ENCODE peak calls at places on chromosomes 3 and 15, in four cellular contexts. Q is A549, I is K562, H is HepG2. A is an unnamed sample.
A peak's percentile ranks its signal among the peaks of the same experiment; 100 is the strongest.

GRCh38 chr3:148269816-148270215 is 427.9 kb upstream of the AGTR1 start:
- DNase-seq in I (no peak), Q (no peak), H (peak; percentile 5), A (no peak)

GRCh38 chr3:197737319-197737649 is 580 bp upstream of the RUBCN start:
- DNase-seq in I (no peak), Q (no peak), H (no peak), A (no peak)

GRCh38 chr3:38472342-38472741 is 18.7 kb downstream of the ACVR2B start:
- DNase-seq in H (no peak), Q (no peak), I (no peak), A (no peak)

GRCh38 chr3:169661567-169662214 is 1.8 kb downstream of the MECOM start:
- DNase-seq in H (no peak), I (no peak), Q (no peak), A (peak; percentile 56)

GRCh38 chr3:114902691-114903101 is 244.4 kb downstream of the ZBTB20 start:
- DNase-seq in Q (no peak), I (no peak), H (peak; percentile 16), A (no peak)

GRCh38 chr3:71478568-71478967 is 105.0 kb downstream of the FOXP1 start:
- DNase-seq in I (no peak), Q (no peak), H (no peak), A (no peak)

GRCh38 chr3:18137958-18138357 is 287.2 kb downstream of the SATB1 start:
- DNase-seq in I (no peak), H (no peak), Q (no peak), A (no peak)

GRCh38 chr3:23421811-23422510 is 218.8 kb downstream of the UBE2E2 start:
- DNase-seq in H (no peak), I (no peak), Q (no peak), A (no peak)

GRCh38 chr15:48645558-48646330 is at the start of gene FBN1:
- DNase-seq in I (no peak), Q (peak; percentile 40), H (peak; percentile 15), A (peak; percentile 79)

GRCh38 chr3:57784089-57784735 is 28.1 kb downstream of the SLMAP start:
- DNase-seq in H (no peak), Q (no peak), I (no peak), A (no peak)

GRCh38 chr3:132445812-132446211 is 28.5 kb downstream of the DNAJC13 start:
- DNase-seq in I (no peak), Q (no peak), H (no peak), A (no peak)

GRCh38 chr3:17742837-17743659 is 617 bp upstream of the TBC1D5 start:
- DNase-seq in H (no peak), Q (peak; percentile 92), I (peak; percentile 97), A (no peak)

GRCh38 chr3:147410126-147410517 is 957 bp downstream of the ZIC1 start:
- DNase-seq in H (no peak), I (no peak), Q (no peak), A (peak; percentile 24)

GRCh38 chr15:79007066-79007465 is 62.2 kb upstream of the CTSH start:
- DNase-seq in Q (peak; percentile 52), I (peak; percentile 74), H (peak; percentile 75), A (peak; percentile 86)

GRCh38 chr3:197426161-197426566 is 127.8 kb upstream of the DLG1 start:
- DNase-seq in Q (no peak), H (no peak), I (no peak), A (no peak)

GRCh38 chr15:31136612-31137328 is 35.2 kb upstream of the TRPM1 start:
- DNase-seq in Q (no peak), I (no peak), H (no peak), A (no peak)

GRCh38 chr3:156233875-156234274 is 113.5 kb downstream of the KCNAB1 start:
- DNase-seq in I (no peak), Q (no peak), H (no peak), A (no peak)

GRCh38 chr3:45656575-45657363 is 32.4 kb upstream of the SACM1L start:
- DNase-seq in H (peak; percentile 90), Q (peak; percentile 87), I (peak; percentile 86), A (peak; percentile 87)

GRCh38 chr3:72334681-72335457 is 513.4 kb downstream of the SHQ1 start:
- DNase-seq in Q (no peak), H (no peak), I (no peak), A (no peak)

GRCh38 chr15:70812827-70813364 is 41.1 kb downstream of the LARP6 start:
- DNase-seq in H (no peak), Q (no peak), I (no peak), A (no peak)

GRCh38 chr15:32825219-32825618 is 107.4 kb downstream of the GREM1 start:
- DNase-seq in I (no peak), Q (no peak), H (no peak), A (no peak)

GRCh38 chr3:70471464-70472342 is 159.3 kb upstream of the MDFIC2 start:
- DNase-seq in H (no peak), Q (no peak), I (no peak), A (no peak)

GRCh38 chr15:74320358-74321247 is 46.8 kb downstream of the CYP11A1 start:
- DNase-seq in I (peak; percentile 73), Q (peak; percentile 25), H (peak; percentile 43), A (peak; percentile 83)

GRCh38 chr15:60798821-60799220 is 319.9 kb upstream of the ICE2 start:
- DNase-seq in Q (no peak), H (peak; percentile 25), I (no peak), A (no peak)

GRCh38 chr3:72924055-72924454 is 36.2 kb downstream of the GXYLT2 start:
- DNase-seq in I (no peak), Q (no peak), H (no peak), A (peak; percentile 33)

GRCh38 chr3:144770813-144771400 is 799.3 kb downstream of the DIPK2A start:
- DNase-seq in Q (no peak), I (no peak), H (peak; percentile 32), A (no peak)

GRCh38 chr3:161691677-161692076 is 195.1 kb downstream of the OTOL1 start:
- DNase-seq in I (no peak), H (no peak), Q (no peak), A (no peak)

GRCh38 chr3:190911382-190911781 is 48.9 kb upstream of the GMNC start:
- DNase-seq in I (no peak), Q (no peak), H (no peak), A (no peak)

GRCh38 chr15:36810656-36811449 is 231.4 kb downstream of the CDIN1 start:
- DNase-seq in Q (no peak), H (no peak), I (peak; percentile 31), A (peak; percentile 22)

GRCh38 chr3:106711650-106712049 is 665.6 kb upstream of the CCDC54 start:
- DNase-seq in H (no peak), Q (no peak), I (no peak), A (no peak)

GRCh38 chr3:119676771-119677640 is at the start of gene COX17:
- DNase-seq in I (peak; percentile 94), Q (peak; percentile 98), H (peak; percentile 97), A (peak; percentile 96)

GRCh38 chr3:119677641-119677934 is 382 bp upstream of the COX17 start:
- DNase-seq in H (no peak), Q (no peak), I (no peak), A (no peak)

GRCh38 chr3:119679874-119680273 is 2.7 kb upstream of the COX17 start:
- DNase-seq in I (no peak), H (no peak), Q (no peak), A (no peak)

GRCh38 chr3:119676020-119676419 is 1.2 kb downstream of the COX17 start:
- DNase-seq in I (no peak), Q (no peak), H (no peak), A (no peak)

DNA sequence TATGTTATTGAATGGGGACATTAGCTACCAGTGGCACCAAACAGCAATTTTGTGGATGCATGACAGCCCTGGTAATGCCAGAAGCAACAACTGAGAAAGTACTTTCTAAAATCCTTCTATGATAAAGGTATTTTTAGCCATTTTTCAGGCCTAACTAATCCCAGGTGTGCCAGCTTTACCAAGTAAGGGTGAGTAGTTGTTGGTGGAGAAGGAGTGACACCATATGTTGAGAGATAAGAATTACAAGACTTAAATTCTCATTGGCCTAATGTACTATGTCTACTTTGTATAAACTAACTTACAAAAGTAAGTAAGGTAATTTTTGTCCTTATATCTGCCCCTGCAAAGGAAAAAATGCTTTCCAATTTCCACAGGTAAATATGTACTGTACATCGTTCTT is 4.1 kb upstream of the COX17 start:
- DNase-seq in Q (peak; percentile 27), H (peak; percentile 15), I (no peak), A (no peak)
- TF ChIP-seq HMGXB4 in Q (no peak), H (no peak), I (no peak), A (no peak)

GRCh38 chr3:56076746-56077145 is 391.5 kb downstream of the ERC2 start:
- DNase-seq in Q (no peak), I (no peak), H (no peak), A (no peak)
- TF ChIP-seq HMGXB4 in Q (no peak), I (no peak), H (no peak), A (no peak)

GRCh38 chr3:64444619-64445317 is 219.5 kb upstream of the PRICKLE2 start:
- DNase-seq in Q (no peak), H (no peak), I (no peak), A (peak; percentile 33)
- TF ChIP-seq HMGXB4 in Q (no peak), H (no peak), I (no peak), A (peak; percentile 42)

DNA sequence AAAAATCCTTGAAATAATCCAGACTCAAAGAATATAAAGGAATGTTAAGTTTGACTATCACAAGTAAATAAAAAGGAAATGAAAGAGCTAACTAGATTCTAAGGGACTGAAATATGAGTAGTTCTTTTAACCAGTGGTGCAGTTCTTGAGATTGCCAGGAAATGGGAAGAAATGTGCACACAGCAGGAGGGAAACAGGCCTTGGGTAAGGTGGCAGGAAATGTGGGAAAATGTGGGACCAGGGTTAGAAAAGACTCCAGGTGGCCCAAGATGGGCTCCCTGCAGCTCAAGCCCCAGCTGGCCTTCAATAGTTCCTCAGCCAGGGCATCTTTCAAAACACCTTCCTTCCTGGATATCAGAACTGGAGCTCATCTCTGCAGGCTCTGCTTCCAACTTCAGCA is 181.3 kb downstream of the ISL2 start:
- DNase-seq in I (no peak), Q (no peak), H (no peak), A (no peak)
- TF ChIP-seq HMGXB4 in I (no peak), Q (no peak), H (no peak), A (no peak)

GRCh38 chr3:4501991-4502390 is 8.8 kb downstream of the ITPR1 start:
- DNase-seq in H (no peak), Q (no peak), I (no peak), A (no peak)

GRCh38 chr3:4505688-4506558 is 12.8 kb downstream of the ITPR1 start:
- DNase-seq in H (peak; percentile 24), I (no peak), Q (no peak), A (no peak)

GRCh38 chr3:4501422-4501821 is 8.3 kb downstream of the ITPR1 start:
- DNase-seq in I (no peak), Q (no peak), H (peak; percentile 24), A (no peak)

GRCh38 chr3:4504340-4505261 is 11.5 kb downstream of the ITPR1 start:
- DNase-seq in Q (no peak), I (no peak), H (no peak), A (no peak)

DNA sequence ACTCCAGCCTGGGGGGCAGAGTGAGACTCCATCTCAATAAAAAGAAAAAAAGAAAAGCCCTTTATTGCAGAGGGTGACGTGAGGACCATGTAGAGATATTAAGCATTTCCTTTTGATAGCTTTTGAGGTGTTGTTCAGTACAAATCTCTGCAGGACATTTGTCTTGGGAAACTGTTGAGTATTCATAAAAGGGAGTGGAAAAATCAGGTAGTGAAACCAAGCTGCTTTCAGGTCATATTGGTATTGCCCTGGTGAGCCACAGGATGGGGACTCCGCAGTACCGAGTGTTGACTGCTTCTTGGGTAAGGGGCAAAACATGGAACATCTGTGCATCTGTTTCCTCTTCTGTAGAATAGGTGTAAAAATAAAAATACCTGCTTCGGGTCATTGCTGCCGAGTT is 9.9 kb downstream of the ITPR1 start:
- DNase-seq in H (no peak), Q (no peak), I (no peak), A (no peak)
- TF ChIP-seq HMGXB4 in H (no peak), Q (no peak), I (no peak), A (no peak)